ENCODE peak calls at places on chromosomes 2 and 18, in four cellular contexts. D is HepG2, Z is GM12878, R is A549. G is an unnamed sample.
A peak's percentile ranks its signal among the peaks of the same experiment; 100 is the strongest.

GRCh38 chr2:140262908-140263307 is 1482.7 kb upstream of the NXPH2 start:
- DNase-seq in D (no peak), Z (no peak), R (no peak), G (no peak)

GRCh38 chr2:117858336-117858735 is 43.8 kb downstream of the DDX18 start:
- DNase-seq in D (no peak), Z (no peak), R (no peak), G (no peak)

GRCh38 chr2:113700186-113700841 is 56.1 kb downstream of the SLC35F5 start:
- DNase-seq in D (peak; percentile 46), Z (peak; percentile 51), R (no peak), G (no peak)

GRCh38 chr18:22169011-22169888 is at the start of gene GATA6:
- DNase-seq in D (peak; percentile 84), Z (no peak), R (peak; percentile 75), G (peak; percentile 95)

GRCh38 chr18:31424383-31424988 is 23.1 kb upstream of the DSG3 start:
- DNase-seq in D (peak; percentile 10), Z (no peak), R (peak; percentile 4), G (no peak)

GRCh38 chr2:144514731-144515424 is 5.0 kb downstream of the ZEB2 start:
- DNase-seq in D (no peak), Z (no peak), R (no peak), G (peak; percentile 47)

GRCh38 chr2:191508738-191509137 is 169.2 kb upstream of the NABP1 start:
- DNase-seq in D (no peak), Z (no peak), R (no peak), G (no peak)

GRCh38 chr18:6368017-6368416 is 46.7 kb downstream of the L3MBTL4 start:
- DNase-seq in D (no peak), Z (no peak), R (no peak), G (no peak)

GRCh38 chr2:32783468-32783867 is 155.6 kb downstream of the TTC27 start:
- DNase-seq in D (no peak), Z (no peak), R (no peak), G (peak; percentile 71)

GRCh38 chr2:160174322-160174721 is 25.8 kb downstream of the ITGB6 start:
- DNase-seq in D (no peak), Z (no peak), R (no peak), G (no peak)

GRCh38 chr2:239711911-239712570 is 311.2 kb upstream of the HDAC4 start:
- DNase-seq in D (no peak), Z (no peak), R (no peak), G (no peak)

GRCh38 chr18:9931679-9932078 is 17.9 kb downstream of the VAPA start:
- DNase-seq in D (no peak), Z (no peak), R (no peak), G (no peak)

GRCh38 chr2:136135924-136136906 is 18.3 kb upstream of the CXCR4 start:
- DNase-seq in D (no peak), Z (no peak), R (no peak), G (no peak)

DNA sequence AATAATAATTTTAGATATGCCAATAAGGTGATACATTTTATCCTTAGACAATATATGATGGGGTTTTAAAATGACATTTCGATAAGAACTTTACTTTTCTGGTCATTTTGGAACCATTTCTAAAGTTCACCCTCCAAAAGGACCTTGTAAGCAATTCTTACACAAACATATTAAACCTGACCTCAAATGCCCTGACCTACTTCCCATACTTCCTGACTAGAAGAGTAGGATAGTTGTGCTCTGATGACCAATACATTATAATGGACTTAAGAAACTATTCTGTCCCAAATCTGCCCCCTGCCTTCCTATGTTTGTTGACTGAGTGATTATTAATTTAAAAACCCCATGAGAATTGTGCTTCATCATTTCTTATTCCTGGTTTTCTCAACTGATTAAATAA is 24.6 kb downstream of the GCA start:
- DNase-seq in D (no peak), Z (no peak), R (no peak), G (peak; percentile 51)
- TF ChIP-seq MYC in D (no peak), Z (no peak), R (no peak), G (no peak)

GRCh38 chr2:96806468-96807126 is 9.5 kb upstream of the CNNM3 start:
- DNase-seq in D (peak; percentile 58), Z (peak; percentile 38), R (no peak), G (no peak)
- TF ChIP-seq MYC in D (no peak), Z (no peak), R (no peak), G (no peak)

DNA sequence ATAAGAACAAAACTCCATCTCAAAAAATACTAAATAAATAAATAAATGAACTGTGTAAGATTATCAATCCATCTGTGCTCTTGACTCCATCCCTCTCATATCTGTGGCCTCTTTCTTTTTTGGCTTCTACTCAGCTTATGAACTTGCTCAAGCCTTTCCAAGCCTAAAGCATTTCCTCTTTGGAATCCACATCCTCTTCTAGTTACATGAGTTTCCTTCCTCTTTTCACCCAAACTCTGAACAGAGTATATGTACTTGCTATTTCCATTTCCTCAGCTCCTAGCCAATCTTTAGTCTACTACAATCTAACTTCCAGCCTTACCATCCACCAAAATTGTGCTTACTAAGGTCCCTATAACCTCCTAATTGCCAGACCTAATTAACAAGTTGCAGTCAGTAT is 2.4 kb upstream of the DNAJC10 start:
- DNase-seq in D (no peak), Z (no peak), R (no peak), G (peak; percentile 24)
- TF ChIP-seq MYC in D (no peak), Z (no peak), R (no peak), G (no peak)

DNA sequence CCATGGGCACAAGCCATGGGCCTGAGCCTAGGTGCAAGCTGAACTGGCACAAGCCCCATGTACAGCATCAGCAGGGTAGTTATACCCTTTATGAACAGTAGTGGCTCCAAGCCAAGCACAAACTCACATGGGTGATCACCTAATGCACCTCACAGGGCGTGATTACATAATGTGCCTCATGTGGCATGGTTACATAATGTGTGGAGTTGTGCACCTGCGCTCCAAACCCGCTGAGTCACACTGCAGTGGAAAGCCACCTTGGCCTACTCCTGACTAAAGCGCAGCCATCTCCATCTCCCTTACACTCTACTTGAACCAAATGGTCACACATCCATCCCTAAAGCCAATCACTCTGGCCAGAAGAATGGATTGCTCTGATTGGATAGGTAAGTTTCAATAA is 279.7 kb downstream of the MBD2 start:
- DNase-seq in D (no peak), Z (no peak), R (no peak), G (no peak)
- TF ChIP-seq MYC in D (no peak), Z (no peak), R (no peak), G (no peak)

DNA sequence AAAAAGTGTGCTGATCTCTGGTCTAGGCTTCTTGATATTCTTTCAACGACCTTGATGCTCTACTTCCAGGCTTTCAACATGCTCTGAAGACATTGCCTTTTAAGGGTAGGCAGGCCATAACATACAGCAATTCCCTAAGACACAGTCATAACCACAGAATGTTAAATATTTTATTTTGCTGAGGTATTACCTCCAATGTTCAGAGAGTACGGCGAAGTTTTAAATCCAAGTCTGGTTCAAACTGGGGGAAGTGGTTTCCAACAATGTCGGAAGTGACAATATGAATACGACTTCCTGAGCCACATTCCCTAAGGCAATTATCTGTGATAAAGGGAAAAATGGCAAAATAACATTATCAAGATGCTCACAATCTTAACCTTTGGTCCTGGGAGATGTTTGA is 1077.9 kb upstream of the PIK3C3 start:
- DNase-seq in D (no peak), Z (no peak), R (no peak), G (peak; percentile 5)
- TF ChIP-seq MYC in D (no peak), Z (no peak), R (no peak), G (no peak)

DNA sequence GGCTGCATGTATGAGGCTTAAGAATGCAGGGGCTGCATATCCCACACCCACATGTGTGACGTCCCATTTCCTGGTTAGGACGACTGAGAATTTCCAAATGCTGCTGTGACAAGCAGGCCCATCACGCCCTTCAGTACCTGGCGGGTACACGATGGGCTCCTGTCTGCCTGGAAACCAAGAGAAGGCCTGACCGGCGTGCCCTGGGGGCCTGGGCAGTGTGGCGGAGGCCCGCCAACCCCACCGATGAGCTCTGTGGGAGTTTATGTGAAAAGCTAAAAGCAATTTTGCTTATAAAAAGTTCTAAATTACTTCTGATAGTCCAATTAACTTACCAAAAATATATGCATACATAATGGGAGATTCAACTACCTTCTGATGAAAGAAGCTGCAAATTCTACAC is 837.3 kb downstream of the GALR1 start:
- DNase-seq in D (no peak), Z (no peak), R (no peak), G (no peak)
- TF ChIP-seq MYC in D (no peak), Z (no peak), R (no peak), G (no peak)

GRCh38 chr2:219656523-219656922 is 29.1 kb downstream of the SLC4A3 start:
- DNase-seq in D (no peak), Z (no peak), R (no peak), G (no peak)
- TF ChIP-seq MYC in D (no peak), Z (no peak), R (no peak), G (no peak)